ENCODE peak calls at places on chromosomes 2 and 18, in five cellular contexts. B is ovary, J is breast epithelium, L is psoas muscle, D is uterus. N is an unnamed sample.

GRCh38 chr2:80059381-80059907 is 245.1 kb downstream of the LRRTM1 start:
- DNase-seq in B (no peak), D (no peak), J (no peak), L (no peak), N (peak; percentile 28)

GRCh38 chr2:185436787-185437372 is 301.7 kb upstream of the FSIP2 start:
- DNase-seq in D (no peak), B (no peak), J (no peak), L (no peak), N (no peak)

GRCh38 chr2:105802587-105802986 is 57.9 kb downstream of the NCK2 start:
- DNase-seq in L (no peak), J (no peak), B (no peak), D (no peak), N (no peak)

GRCh38 chr2:215712850-215713230 is 277.0 kb upstream of the FN1 start:
- DNase-seq in D (no peak), L (no peak), B (no peak), J (no peak), N (no peak)

GRCh38 chr18:76979111-76979751 is 153.4 kb downstream of the MBP start:
- DNase-seq in L (no peak), D (no peak), J (no peak), B (no peak), N (no peak)

GRCh38 chr18:60846396-60846795 is 473.8 kb upstream of the MC4R start:
- DNase-seq in D (no peak), B (no peak), J (no peak), L (no peak), N (no peak)

GRCh38 chr2:24231461-24231881 is 56.6 kb downstream of the FAM228A start:
- DNase-seq in L (no peak), D (no peak), B (no peak), J (no peak), N (no peak)

GRCh38 chr2:138536302-138536701 is 34.7 kb downstream of the SPOPL start:
- DNase-seq in D (no peak), J (no peak), L (no peak), B (no peak), N (no peak)

GRCh38 chr18:61545281-61546245 is 212.3 kb downstream of the CDH20 start:
- DNase-seq in L (no peak), J (no peak), D (no peak), B (no peak), N (no peak)

GRCh38 chr2:188474316-188474715 is 182.6 kb downstream of the GULP1 start:
- DNase-seq in J (no peak), B (no peak), D (no peak), L (no peak), N (no peak)

GRCh38 chr2:71689393-71689792 is 236.0 kb downstream of the DYSF start:
- DNase-seq in L (peak; percentile 59), D (no peak), J (no peak), B (no peak), N (no peak)

GRCh38 chr2:239321596-239322413 is 79.0 kb downstream of the HDAC4 start:
- DNase-seq in D (no peak), J (peak; percentile 22), B (peak; percentile 10), L (no peak), N (no peak)

GRCh38 chr18:27921392-27921791 is 255.5 kb downstream of the CDH2 start:
- DNase-seq in B (no peak), L (no peak), D (no peak), J (no peak), N (no peak)

GRCh38 chr2:62999905-63000304 is 50.7 kb upstream of the OTX1 start:
- DNase-seq in D (peak; percentile 19), B (no peak), J (no peak), L (peak; percentile 45), N (peak; percentile 58)

GRCh38 chr18:8706981-8707940 is 1.9 kb downstream of the MTCL1 start:
- DNase-seq in B (peak; percentile 51), D (peak; percentile 33), L (peak; percentile 56), J (no peak), N (peak; percentile 43)

GRCh38 chr2:239832995-239833727 is 192.0 kb downstream of the NDUFA10 start:
- DNase-seq in B (peak; percentile 4), J (peak; percentile 35), D (no peak), L (no peak), N (no peak)

GRCh38 chr18:42141439-42141838 is 186.4 kb downstream of the PIK3C3 start:
- DNase-seq in D (no peak), L (no peak), J (no peak), B (no peak), N (no peak)

GRCh38 chr2:30358822-30359221 is 88.2 kb upstream of the LCLAT1 start:
- DNase-seq in B (no peak), L (no peak), D (no peak), J (no peak), N (no peak)

GRCh38 chr2:143553261-143553660 is 424.0 kb downstream of the ARHGAP15 start:
- DNase-seq in J (no peak), D (no peak), L (no peak), B (no peak), N (no peak)

GRCh38 chr2:72694715-72695496 is 130.9 kb downstream of the EXOC6B start:
- DNase-seq in J (no peak), B (peak; percentile 89), D (peak; percentile 67), L (peak; percentile 53), N (peak; percentile 42)

GRCh38 chr18:41526046-41526445 is 429.0 kb upstream of the PIK3C3 start:
- DNase-seq in J (no peak), B (no peak), D (no peak), L (no peak), N (no peak)

GRCh38 chr18:8116346-8117007 is 492.8 kb upstream of the RAB12 start:
- DNase-seq in J (no peak), D (no peak), L (no peak), B (no peak), N (no peak)

GRCh38 chr2:235506291-235506996 is 12.6 kb downstream of the AGAP1 start:
- DNase-seq in L (no peak), D (no peak), B (no peak), J (peak; percentile 72), N (no peak)

GRCh38 chr2:215594766-215595165 is 158.9 kb upstream of the FN1 start:
- DNase-seq in B (no peak), L (no peak), J (no peak), D (no peak), N (no peak)

GRCh38 chr2:187499941-187500532 is 52.0 kb upstream of the CALCRL start:
- DNase-seq in B (peak; percentile 39), D (peak; percentile 45), J (no peak), L (peak; percentile 48), N (peak; percentile 62)

GRCh38 chr2:185433824-185434223 is 304.8 kb upstream of the FSIP2 start:
- DNase-seq in D (no peak), L (no peak), J (no peak), B (no peak), N (no peak)

GRCh38 chr2:238227587-238228032 is 12.2 kb downstream of the HES6 start:
- DNase-seq in L (no peak), B (no peak), D (no peak), J (no peak), N (no peak)

GRCh38 chr2:6909431-6910385 is 7.5 kb upstream of the RNF144A start:
- DNase-seq in D (no peak), B (no peak), L (no peak), J (no peak), N (no peak)

GRCh38 chr2:136098441-136098840 is 19.5 kb downstream of the CXCR4 start:
- DNase-seq in L (no peak), J (no peak), B (no peak), D (no peak), N (no peak)

GRCh38 chr2:181516992-181517391 is 59.8 kb downstream of the ITGA4 start:
- DNase-seq in D (no peak), L (no peak), J (no peak), B (no peak), N (no peak)

DNA sequence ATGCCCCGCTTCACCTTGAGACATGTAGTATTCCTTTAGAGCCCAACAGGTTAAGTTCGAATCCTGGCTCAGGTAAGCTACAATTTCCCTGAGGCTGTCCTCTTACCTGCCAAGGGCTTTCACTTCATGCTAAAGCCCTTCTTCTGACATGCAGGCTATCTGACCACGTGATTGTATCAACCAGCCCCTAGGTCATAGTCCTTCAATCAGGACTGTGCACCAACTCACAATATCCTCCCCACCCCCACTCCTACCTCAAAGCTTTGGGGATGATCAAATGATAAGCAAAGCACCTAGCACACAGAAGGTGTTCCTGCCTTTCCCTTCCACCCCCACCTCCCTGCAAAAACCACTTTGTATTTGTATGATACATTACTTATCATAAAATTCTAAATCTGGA is 78.9 kb downstream of the AAK1 start:
- DNase-seq in B (no peak), J (no peak), D (no peak), L (no peak), N (no peak)
- H3K4me1 ChIP-seq in B (peaks cover 4% of the 10 kb centered on the region), J (no peaks in the 10 kb centered on the region), D (no peaks in the 10 kb centered on the region), L (peaks cover 53% of the 10 kb centered on the region), N (peaks cover 58% of the 10 kb centered on the region)

DNA sequence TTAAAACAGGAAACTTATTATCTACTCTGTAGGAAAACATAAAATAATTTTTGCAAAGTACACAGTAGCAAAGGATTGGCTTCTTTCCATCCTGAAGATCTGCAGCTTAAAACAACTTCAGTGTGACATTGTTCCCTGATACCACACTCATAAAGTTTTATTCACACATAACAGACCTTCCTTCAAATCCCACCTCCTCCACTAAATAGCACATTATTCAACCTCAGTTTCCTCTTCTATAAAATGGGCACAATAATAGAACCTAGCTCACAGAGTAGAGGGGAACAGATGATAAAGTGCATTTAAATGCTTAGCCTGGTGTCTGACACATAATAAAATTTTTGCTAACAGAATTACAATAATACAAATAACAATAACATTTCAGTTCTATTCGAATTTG is 250.4 kb upstream of the RBBP8 start:
- DNase-seq in J (no peak), D (no peak), L (no peak), B (no peak), N (no peak)
- TF ChIP-seq CTCF in J (no peak), D (no peak), L (no peak), B (no peak), N (no peak)

DNA sequence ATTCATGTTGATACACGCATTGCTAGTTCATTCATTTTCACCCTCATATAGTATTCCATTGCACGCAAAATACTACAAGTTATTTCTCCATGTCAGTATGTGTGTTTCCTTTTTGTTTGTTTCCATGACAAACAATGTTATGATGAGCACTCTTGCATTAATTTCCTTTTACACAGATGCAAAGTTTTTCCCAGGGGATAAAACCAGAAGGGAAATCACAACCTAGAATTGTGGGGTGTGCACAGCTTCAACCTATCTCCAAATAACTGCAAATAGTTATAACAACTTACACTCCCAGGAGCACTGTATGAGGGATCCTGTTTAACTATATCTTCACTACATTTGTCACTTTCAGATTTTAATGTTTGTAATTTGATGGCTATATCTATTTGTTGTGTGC is 87.1 kb downstream of the ANKRD44 start:
- DNase-seq in B (no peak), L (no peak), J (no peak), D (no peak), N (no peak)
- H3K4me1 ChIP-seq in B (no peaks in the 10 kb centered on the region), L (no peaks in the 10 kb centered on the region), J (no peaks in the 10 kb centered on the region), D (no peaks in the 10 kb centered on the region), N (no peaks in the 10 kb centered on the region)

DNA sequence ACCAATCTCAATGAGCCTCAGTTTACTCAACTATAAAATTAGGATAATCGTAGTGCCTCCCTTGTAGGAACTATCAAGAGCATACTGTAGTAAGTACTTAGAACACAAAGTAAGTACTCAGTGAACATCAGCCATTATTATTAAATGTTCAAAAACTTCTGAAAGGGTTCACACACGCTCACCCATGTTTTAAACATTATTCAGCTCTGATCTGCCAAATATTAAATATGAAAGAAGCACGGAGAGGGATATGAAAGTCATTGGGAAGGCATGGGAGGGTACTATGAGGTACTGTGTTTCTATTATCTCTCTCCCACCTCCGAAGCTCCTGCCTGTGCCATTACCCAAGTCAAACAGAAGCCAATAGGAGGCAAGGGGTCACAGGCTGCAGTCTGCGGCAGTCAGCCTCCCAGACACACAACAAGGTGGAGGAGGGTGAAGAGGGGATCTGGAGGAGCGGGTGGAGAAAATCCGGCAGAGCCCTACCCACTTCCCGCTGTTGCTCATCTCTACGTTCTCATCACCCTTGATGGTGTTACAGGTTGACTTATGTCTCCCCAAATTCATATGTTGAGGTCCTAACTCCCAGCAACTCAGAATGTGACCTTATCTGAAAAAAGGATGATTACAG is 2.0 kb upstream of the TBC1D8 start:
- DNase-seq in B (no peak), J (no peak), L (no peak), D (no peak), N (no peak)
- TF ChIP-seq CTCF in B (no peak), J (no peak), L (no peak), D (no peak), N (no peak)